ENCODE peak calls at places on chromosomes 7 and 10, in seven cellular contexts. G is endothelial cell, P is astrocyte, I is choroid plexus epithelial cell, Z is PC-3, S is foreskin keratinocyte, V is sigmoid colon. K is an unnamed sample.

GRCh38 chr10:86290933-86291615 is 75.5 kb downstream of the GRID1 start:
- DNase-seq in V (peak), I (no peak), P (no peak), S (no peak), G (no peak), Z (no peak), K (peak)

GRCh38 chr10:4790045-4790444 is 36.0 kb upstream of the AKR1E2 start:
- DNase-seq in S (no peak), V (no peak), Z (no peak), P (no peak), I (no peak), G (no peak), K (no peak)

GRCh38 chr10:65294329-65294728 is 1631.5 kb upstream of the LRRTM3 start:
- DNase-seq in S (no peak), P (peak), I (no peak), V (no peak), Z (peak), G (no peak), K (no peak)

GRCh38 chr10:113179270-113179669 is 229.2 kb downstream of the TCF7L2 start:
- DNase-seq in I (no peak), P (no peak), Z (no peak), V (no peak), S (no peak), G (no peak), K (peak)

GRCh38 chr7:112990619-112991018 is 96.0 kb downstream of the GPR85 start:
- DNase-seq in Z (peak), G (no peak), V (no peak), I (peak), P (peak), S (no peak), K (no peak)

GRCh38 chr7:122302826-122303521 is 1.6 kb downstream of the FEZF1 start:
- DNase-seq in S (no peak), I (no peak), P (no peak), Z (no peak), V (no peak), G (no peak), K (no peak)

GRCh38 chr10:29240991-29241660 is 47.7 kb upstream of the LYZL1 start:
- DNase-seq in Z (no peak), I (no peak), V (no peak), S (no peak), P (no peak), G (no peak), K (no peak)

GRCh38 chr10:3525832-3526449 is 259.1 kb downstream of the KLF6 start:
- DNase-seq in V (peak), G (no peak), Z (peak), I (peak), P (peak), S (peak), K (no peak)

GRCh38 chr7:154842608-154843007 is 160.3 kb downstream of the PAXIP1 start:
- DNase-seq in Z (peak), V (no peak), G (no peak), S (no peak), I (no peak), P (peak), K (no peak)

GRCh38 chr10:50417906-50418697 is 166.8 kb upstream of the ASAH2 start:
- DNase-seq in P (peak), V (peak), S (peak), I (peak), Z (peak), G (peak), K (peak)

GRCh38 chr7:44565795-44566559 is 7.7 kb downstream of the DDX56 start:
- DNase-seq in G (no peak), I (no peak), Z (no peak), P (no peak), S (no peak), V (no peak), K (no peak)
- TF ChIP-seq CTCF in G (peak), I (no peak), Z (peak), P (no peak), S (no peak), V (no peak), K (no peak)

GRCh38 chr7:156818133-156818532 is 74.8 kb downstream of the LMBR1 start:
- DNase-seq in V (no peak), P (no peak), S (no peak), Z (no peak), I (no peak), G (no peak), K (no peak)

GRCh38 chr7:156820445-156821063 is 72.4 kb downstream of the LMBR1 start:
- DNase-seq in V (no peak), I (peak), S (no peak), G (no peak), Z (no peak), P (no peak), K (no peak)

GRCh38 chr7:156811706-156812105 is 81.3 kb downstream of the LMBR1 start:
- DNase-seq in S (no peak), V (no peak), Z (no peak), I (no peak), P (no peak), G (no peak), K (no peak)

GRCh38 chr7:156819733-156820295 is 73.2 kb downstream of the LMBR1 start:
- DNase-seq in Z (no peak), S (no peak), V (no peak), I (no peak), P (no peak), G (no peak), K (no peak)

GRCh38 chr7:156816943-156817572 is 75.9 kb downstream of the LMBR1 start:
- DNase-seq in S (no peak), Z (peak), G (no peak), P (no peak), I (peak), V (no peak), K (no peak)
- TF ChIP-seq CTCF in S (peak), Z (peak), G (peak), P (peak), I (peak), V (no peak), K (no peak)

GRCh38 chr10:78696791-78697420 is 371.9 kb upstream of the ZMIZ1 start:
- DNase-seq in I (no peak), V (no peak), G (no peak), Z (no peak), S (no peak), P (no peak), K (no peak)

GRCh38 chr10:78700413-78700812 is 368.4 kb upstream of the ZMIZ1 start:
- DNase-seq in I (peak), V (no peak), G (peak), S (no peak), P (no peak), Z (peak), K (no peak)

GRCh38 chr10:78692071-78692470 is 376.7 kb upstream of the ZMIZ1 start:
- DNase-seq in I (no peak), G (no peak), V (no peak), Z (no peak), P (no peak), S (no peak), K (no peak)

GRCh38 chr10:78691301-78692030 is 377.3 kb upstream of the ZMIZ1 start:
- DNase-seq in S (no peak), G (no peak), P (no peak), V (no peak), Z (peak), I (no peak), K (no peak)

DNA sequence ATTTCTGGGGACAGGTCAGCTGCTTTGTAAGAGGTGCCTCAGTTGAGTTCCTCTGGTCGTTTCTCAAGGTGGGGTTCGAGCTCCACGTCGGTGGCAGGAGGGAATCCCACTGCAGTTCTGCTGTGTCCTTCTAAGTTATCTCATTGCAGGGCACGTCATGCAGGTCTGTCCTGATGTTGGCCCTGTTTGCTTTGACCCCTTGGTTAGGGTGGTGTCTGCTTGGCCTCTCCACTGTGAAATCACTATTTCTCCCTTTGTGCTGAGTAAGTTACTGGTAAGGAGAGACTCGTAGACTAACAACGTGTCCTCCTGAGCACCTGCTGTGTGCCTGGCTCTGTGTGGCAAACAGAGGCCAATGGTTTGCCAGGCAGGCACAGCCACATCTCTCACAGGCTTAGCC is 372.9 kb upstream of the ZMIZ1 start:
- DNase-seq in I (no peak), Z (no peak), V (no peak), G (no peak), P (no peak), S (no peak), K (no peak)
- TF ChIP-seq CTCF in I (no peak), Z (no peak), V (no peak), G (no peak), P (no peak), S (no peak), K (no peak)

GRCh38 chr7:49775949-49776443 is 2.6 kb downstream of the VWC2 start:
- DNase-seq in V (no peak), Z (no peak), P (no peak), G (peak), I (no peak), S (no peak), K (no peak)

GRCh38 chr7:49775065-49775948 is 1.9 kb downstream of the VWC2 start:
- DNase-seq in V (no peak), I (no peak), Z (no peak), P (no peak), S (no peak), G (peak), K (no peak)

GRCh38 chr7:49774459-49775064 is 1.1 kb downstream of the VWC2 start:
- DNase-seq in I (no peak), Z (no peak), S (no peak), G (peak), P (no peak), V (no peak), K (no peak)

GRCh38 chr7:49778731-49779270 is 5.4 kb downstream of the VWC2 start:
- DNase-seq in V (no peak), Z (no peak), G (no peak), P (no peak), I (no peak), S (no peak), K (no peak)

DNA sequence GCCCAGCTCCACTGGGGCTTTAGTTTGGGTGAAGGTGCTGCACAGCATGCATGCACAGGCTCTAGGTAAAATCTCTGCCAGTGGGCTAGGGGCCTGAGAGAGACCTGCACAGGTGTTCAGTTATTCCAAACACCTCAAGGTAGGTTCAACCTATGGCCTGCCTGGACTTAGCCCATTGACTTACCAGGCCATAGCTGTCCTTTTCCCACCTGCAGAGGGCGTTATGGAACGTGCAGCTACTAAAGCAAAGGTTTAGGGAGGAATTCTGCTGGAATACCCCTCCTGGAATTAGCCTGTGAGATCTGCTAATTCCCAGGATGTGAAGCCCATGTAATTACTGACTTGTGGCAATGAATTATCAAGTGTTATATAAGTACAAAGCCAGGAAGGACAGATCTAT is 3.6 kb downstream of the VWC2 start:
- DNase-seq in P (no peak), Z (no peak), G (peak), V (no peak), I (no peak), S (no peak), K (no peak)
- TF ChIP-seq CTCF in P (no peak), Z (peak), G (peak), V (no peak), I (no peak), S (peak), K (no peak)

K was measured in upper lobe of left lung.